ENCODE peak calls at places on chromosomes 2 and 18, in five cellular contexts. I, C, D, A and F are unnamed samples.

GRCh38 chr2:24359701-24360049 is 661 bp downstream of the ITSN2 start:
- DNase-seq in I (peak), C (no peak), D (no peak), A (peak), F (peak)

GRCh38 chr2:227033471-227034148 is 130.4 kb downstream of the COL4A4 start:
- DNase-seq in I (peak), C (no peak), D (peak), A (peak), F (no peak)

GRCh38 chr2:186641807-186642321 is 52.0 kb upstream of the FAM171B start:
- DNase-seq in I (no peak), C (no peak), D (peak), A (peak), F (peak)

GRCh38 chr2:29718326-29718725 is 203.1 kb downstream of the ALK start:
- DNase-seq in I (no peak), C (no peak), D (no peak), A (no peak), F (no peak)

GRCh38 chr2:191249131-191249813 is 4.1 kb downstream of the MYO1B start:
- DNase-seq in I (no peak), C (no peak), D (no peak), A (no peak), F (no peak)

GRCh38 chr2:238895901-238896600 is 48.2 kb downstream of the TWIST2 start:
- DNase-seq in I (no peak), C (no peak), D (no peak), A (peak), F (no peak)

GRCh38 chr2:231130657-231131056 is 5.8 kb upstream of the HTR2B start:
- DNase-seq in I (no peak), C (no peak), D (no peak), A (no peak), F (no peak)

GRCh38 chr2:20625491-20625919 is 25.4 kb downstream of the HS1BP3 start:
- DNase-seq in I (no peak), C (no peak), D (no peak), A (no peak), F (no peak)

GRCh38 chr2:85786444-85786843 is 32.7 kb downstream of the ATOH8 start:
- DNase-seq in I (no peak), C (no peak), D (no peak), A (no peak), F (no peak)

GRCh38 chr18:23719634-23720201 is 30.5 kb downstream of the LAMA3 start:
- DNase-seq in I (no peak), C (no peak), D (peak), A (peak), F (no peak)

GRCh38 chr2:100844514-100844913 is 24.6 kb downstream of the NPAS2 start:
- DNase-seq in I (no peak), C (no peak), D (no peak), A (no peak), F (no peak)

GRCh38 chr18:54247488-54248175 is 21.7 kb upstream of the POLI start:
- DNase-seq in I (no peak), C (no peak), D (no peak), A (no peak), F (no peak)